ENCODE peak calls at places on chromosomes 6 and 20, in six cellular contexts. One of them, this sample, is unnamed. For H3K36me3, the result is how much of the 10 kb centered on the place peaks cover.

GRCh38 chr20:63124782-63125580 is 91.0 kb downstream of the YTHDF1 start:
- DNase-seq in heart left ventricle: peak
- DNase-seq in GM23248: no peak
- DNase-seq in aorta: peak
- DNase-seq in fibroblast of lung: no peak
- DNase-seq in keratinocyte: no peak
- DNase-seq in this sample: no peak

GRCh38 chr20:24970743-24971142 is 21.7 kb downstream of the CST7 start:
- DNase-seq in fibroblast of lung: no peak
- DNase-seq in GM23248: no peak
- DNase-seq in keratinocyte: no peak
- DNase-seq in heart left ventricle: no peak
- DNase-seq in aorta: no peak
- DNase-seq in this sample: no peak

GRCh38 chr20:39627765-39628164 is 665.6 kb downstream of the DHX35 start:
- DNase-seq in GM23248: peak
- DNase-seq in aorta: no peak
- DNase-seq in keratinocyte: no peak
- DNase-seq in fibroblast of lung: no peak
- DNase-seq in heart left ventricle: no peak
- DNase-seq in this sample: no peak

GRCh38 chr6:34074064-34074739 is 71.7 kb downstream of the GRM4 start:
- DNase-seq in heart left ventricle: no peak
- DNase-seq in GM23248: no peak
- DNase-seq in aorta: no peak
- DNase-seq in keratinocyte: no peak
- DNase-seq in fibroblast of lung: no peak
- DNase-seq in this sample: no peak

GRCh38 chr6:38720295-38720694 is 5.2 kb downstream of the DNAH8 start:
- DNase-seq in heart left ventricle: no peak
- DNase-seq in keratinocyte: no peak
- DNase-seq in fibroblast of lung: no peak
- DNase-seq in GM23248: no peak
- DNase-seq in aorta: no peak
- DNase-seq in this sample: no peak

GRCh38 chr6:117497237-117497636 is 14.8 kb downstream of the DCBLD1 start:
- DNase-seq in keratinocyte: no peak
- DNase-seq in aorta: no peak
- DNase-seq in heart left ventricle: no peak
- DNase-seq in GM23248: no peak
- DNase-seq in fibroblast of lung: no peak
- DNase-seq in this sample: no peak

GRCh38 chr20:49593441-49594142 is 25.7 kb upstream of the PTGIS start:
- DNase-seq in heart left ventricle: no peak
- DNase-seq in keratinocyte: no peak
- DNase-seq in fibroblast of lung: no peak
- DNase-seq in aorta: no peak
- DNase-seq in GM23248: peak
- DNase-seq in this sample: no peak

GRCh38 chr6:149864578-149865535 is 698 bp upstream of the LRP11 start:
- DNase-seq in keratinocyte: no peak
- DNase-seq in fibroblast of lung: peak
- DNase-seq in GM23248: peak
- DNase-seq in aorta: no peak
- DNase-seq in heart left ventricle: no peak
- DNase-seq in this sample: no peak

GRCh38 chr6:49453221-49453620 is 9.8 kb downstream of the MMUT start:
- DNase-seq in keratinocyte: no peak
- DNase-seq in GM23248: peak
- DNase-seq in fibroblast of lung: no peak
- DNase-seq in heart left ventricle: no peak
- DNase-seq in aorta: no peak
- DNase-seq in this sample: no peak

GRCh38 chr6:36840471-36841461 is 1.5 kb upstream of the CPNE5 start:
- DNase-seq in GM23248: peak
- DNase-seq in heart left ventricle: peak
- DNase-seq in fibroblast of lung: no peak
- DNase-seq in keratinocyte: no peak
- DNase-seq in aorta: peak
- DNase-seq in this sample: no peak

GRCh38 chr6:37742401-37742760 is 44.7 kb upstream of the MDGA1 start:
- DNase-seq in GM23248: no peak
- DNase-seq in fibroblast of lung: no peak
- DNase-seq in keratinocyte: no peak
- DNase-seq in aorta: no peak
- DNase-seq in heart left ventricle: no peak
- DNase-seq in this sample: no peak

GRCh38 chr20:35598476-35598875 is 17.2 kb upstream of the SPAG4 start:
- DNase-seq in fibroblast of lung: no peak
- DNase-seq in aorta: no peak
- DNase-seq in heart left ventricle: no peak
- DNase-seq in GM23248: no peak
- DNase-seq in keratinocyte: no peak
- DNase-seq in this sample: no peak

GRCh38 chr6:156925718-156926607 is 148.8 kb downstream of the ARID1B start:
- DNase-seq in aorta: no peak
- DNase-seq in fibroblast of lung: peak
- DNase-seq in keratinocyte: no peak
- DNase-seq in heart left ventricle: no peak
- DNase-seq in GM23248: peak
- DNase-seq in this sample: no peak

DNA sequence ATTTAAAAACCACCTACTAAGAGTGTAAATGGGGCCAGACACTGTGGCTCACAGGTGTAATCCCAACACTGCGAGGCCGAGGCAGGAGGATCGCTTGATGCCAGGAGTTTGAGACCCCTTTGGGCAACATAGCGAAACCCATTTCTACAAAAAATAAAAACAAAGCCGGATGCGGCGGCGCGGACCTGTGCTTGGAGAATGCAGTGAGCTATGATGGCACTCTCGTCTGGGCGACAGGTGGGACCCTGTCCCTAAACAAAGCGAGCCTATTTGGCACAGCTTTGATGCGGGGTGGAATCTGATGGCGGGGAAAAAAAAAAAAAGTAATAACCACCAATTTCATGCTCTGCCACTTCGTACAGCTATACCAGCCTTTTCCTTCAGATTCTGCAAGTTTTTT is 1.1 kb downstream of the TCP1 start:
- DNase-seq in heart left ventricle: no peak
- DNase-seq in keratinocyte: no peak
- DNase-seq in fibroblast of lung: no peak
- DNase-seq in GM23248: peak
- DNase-seq in aorta: no peak
- DNase-seq in this sample: no peak
- H3K36me3 ChIP-seq in heart left ventricle: under half
- H3K36me3 ChIP-seq in keratinocyte: under half
- H3K36me3 ChIP-seq in fibroblast of lung: under half
- H3K36me3 ChIP-seq in GM23248: half or more
- H3K36me3 ChIP-seq in aorta: under half
- H3K36me3 ChIP-seq in this sample: under half

GRCh38 chr20:44501448-44501847 is 20.4 kb downstream of the SERINC3 start:
- DNase-seq in aorta: no peak
- DNase-seq in fibroblast of lung: peak
- DNase-seq in keratinocyte: no peak
- DNase-seq in heart left ventricle: peak
- DNase-seq in GM23248: peak
- DNase-seq in this sample: peak
- H3K36me3 ChIP-seq in aorta: under half
- H3K36me3 ChIP-seq in fibroblast of lung: under half
- H3K36me3 ChIP-seq in keratinocyte: under half
- H3K36me3 ChIP-seq in heart left ventricle: under half
- H3K36me3 ChIP-seq in GM23248: half or more
- H3K36me3 ChIP-seq in this sample: under half

DNA sequence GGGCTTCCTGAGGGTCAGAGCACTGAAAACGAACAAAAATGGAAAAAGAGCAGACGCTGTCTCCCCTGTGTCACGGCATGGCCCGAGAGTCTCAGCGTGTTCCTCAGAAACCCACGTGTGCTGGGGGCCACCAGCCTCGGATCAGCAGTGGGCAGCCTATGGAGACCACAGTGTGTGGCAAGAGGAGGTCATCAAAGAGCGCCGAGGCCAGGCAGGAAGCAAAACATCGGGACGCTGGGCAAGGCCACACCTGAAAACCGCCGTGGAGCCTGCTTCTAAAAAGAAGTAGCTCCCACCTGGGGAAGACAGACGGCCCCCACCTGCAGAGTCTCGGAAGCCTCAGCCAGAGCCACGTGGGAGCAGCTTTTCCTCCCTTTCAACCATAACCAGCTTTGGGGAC is 135.1 kb upstream of the THBS2 start:
- DNase-seq in heart left ventricle: no peak
- DNase-seq in aorta: no peak
- DNase-seq in keratinocyte: no peak
- DNase-seq in fibroblast of lung: no peak
- DNase-seq in GM23248: no peak
- DNase-seq in this sample: no peak
- H3K36me3 ChIP-seq in heart left ventricle: under half
- H3K36me3 ChIP-seq in aorta: under half
- H3K36me3 ChIP-seq in keratinocyte: under half
- H3K36me3 ChIP-seq in fibroblast of lung: under half
- H3K36me3 ChIP-seq in GM23248: under half
- H3K36me3 ChIP-seq in this sample: under half

GRCh38 chr6:21967282-21967681 is 329.6 kb downstream of the PRL start:
- DNase-seq in heart left ventricle: no peak
- DNase-seq in GM23248: no peak
- DNase-seq in aorta: no peak
- DNase-seq in keratinocyte: no peak
- DNase-seq in fibroblast of lung: no peak
- DNase-seq in this sample: no peak

GRCh38 chr6:21972516-21972915 is 324.3 kb downstream of the PRL start:
- DNase-seq in GM23248: no peak
- DNase-seq in heart left ventricle: no peak
- DNase-seq in fibroblast of lung: peak
- DNase-seq in aorta: no peak
- DNase-seq in keratinocyte: no peak
- DNase-seq in this sample: no peak

GRCh38 chr6:21970560-21970959 is 326.3 kb downstream of the PRL start:
- DNase-seq in heart left ventricle: no peak
- DNase-seq in fibroblast of lung: no peak
- DNase-seq in aorta: no peak
- DNase-seq in keratinocyte: no peak
- DNase-seq in GM23248: no peak
- DNase-seq in this sample: no peak

GRCh38 chr6:21969192-21969591 is 327.6 kb downstream of the PRL start:
- DNase-seq in aorta: no peak
- DNase-seq in GM23248: no peak
- DNase-seq in fibroblast of lung: no peak
- DNase-seq in keratinocyte: no peak
- DNase-seq in heart left ventricle: no peak
- DNase-seq in this sample: no peak

GRCh38 chr6:21971540-21971939 is 325.3 kb downstream of the PRL start:
- DNase-seq in GM23248: no peak
- DNase-seq in fibroblast of lung: peak
- DNase-seq in keratinocyte: no peak
- DNase-seq in heart left ventricle: no peak
- DNase-seq in aorta: no peak
- DNase-seq in this sample: no peak
- H3K36me3 ChIP-seq in GM23248: under half
- H3K36me3 ChIP-seq in fibroblast of lung: under half
- H3K36me3 ChIP-seq in keratinocyte: under half
- H3K36me3 ChIP-seq in heart left ventricle: under half
- H3K36me3 ChIP-seq in aorta: under half
- H3K36me3 ChIP-seq in this sample: under half

GRCh38 chr20:58361549-58361948 is 27.5 kb upstream of the VAPB start:
- DNase-seq in fibroblast of lung: peak
- DNase-seq in heart left ventricle: no peak
- DNase-seq in keratinocyte: no peak
- DNase-seq in GM23248: peak
- DNase-seq in aorta: no peak
- DNase-seq in this sample: peak
- H3K36me3 ChIP-seq in fibroblast of lung: under half
- H3K36me3 ChIP-seq in heart left ventricle: under half
- H3K36me3 ChIP-seq in keratinocyte: under half
- H3K36me3 ChIP-seq in GM23248: half or more
- H3K36me3 ChIP-seq in aorta: under half
- H3K36me3 ChIP-seq in this sample: under half

GRCh38 chr20:17633850-17634500 is 48.1 kb downstream of the RRBP1 start:
- DNase-seq in fibroblast of lung: no peak
- DNase-seq in aorta: peak
- DNase-seq in heart left ventricle: no peak
- DNase-seq in keratinocyte: no peak
- DNase-seq in GM23248: no peak
- DNase-seq in this sample: no peak
- H3K36me3 ChIP-seq in fibroblast of lung: half or more
- H3K36me3 ChIP-seq in aorta: under half
- H3K36me3 ChIP-seq in heart left ventricle: under half
- H3K36me3 ChIP-seq in keratinocyte: half or more
- H3K36me3 ChIP-seq in GM23248: under half
- H3K36me3 ChIP-seq in this sample: half or more